ENCODE peak calls at places on chromosomes 3 and 15, in seven cellular contexts. I is CD4-positive, CD25-positive, alpha-beta regulatory T cell; F is IMR-90; M is aorta; J is left ventricle myocardium inferior; P is dorsolateral prefrontal cortex; E is mucosa of descending colon. Y is an unnamed sample.

GRCh38 chr15:89408512-89409183 is 74.0 kb upstream of the POLG start:
- DNase-seq in I (no peak), F (peak; percentile 6), M (no peak), J (no peak), P (no peak), E (no peak), Y (peak; percentile 10)

GRCh38 chr3:43105224-43105596 is 669 bp downstream of the POMGNT2 start:
- DNase-seq in I (no peak), F (no peak), M (no peak), J (no peak), P (no peak), E (peak; percentile 43), Y (no peak)

GRCh38 chr15:94792166-94792565 is 560.8 kb downstream of the MCTP2 start:
- DNase-seq in I (no peak), F (peak; percentile 79), M (no peak), J (no peak), P (no peak), E (no peak), Y (no peak)

GRCh38 chr3:77381426-77381825 is 341.5 kb downstream of the ROBO2 start:
- DNase-seq in I (no peak), F (no peak), M (no peak), J (no peak), P (no peak), E (no peak), Y (no peak)

GRCh38 chr3:48238506-48239085 is 2.3 kb upstream of the ZNF589 start:
- DNase-seq in I (no peak), F (no peak), M (no peak), J (no peak), P (no peak), E (no peak), Y (no peak)

GRCh38 chr3:55524565-55525244 is 37.6 kb upstream of the WNT5A start:
- DNase-seq in I (no peak), F (peak; percentile 58), M (no peak), J (no peak), P (no peak), E (no peak), Y (peak; percentile 46)

GRCh38 chr15:64892850-64893403 is 18.8 kb upstream of the ANKDD1A start:
- DNase-seq in I (no peak), F (no peak), M (peak; percentile 49), J (peak; percentile 11), P (no peak), E (no peak), Y (no peak)

GRCh38 chr3:69200384-69201068 is 78.1 kb upstream of the LMOD3 start:
- DNase-seq in I (no peak), F (peak; percentile 19), M (no peak), J (no peak), P (no peak), E (peak; percentile 45), Y (peak; percentile 65)

GRCh38 chr15:80804970-80805495 is 25.9 kb downstream of the CEMIP start:
- DNase-seq in I (no peak), F (no peak), M (no peak), J (no peak), P (no peak), E (no peak), Y (no peak)

GRCh38 chr15:82106671-82107070 is 60.9 kb upstream of the MEX3B start:
- DNase-seq in I (no peak), F (no peak), M (no peak), J (no peak), P (no peak), E (no peak), Y (no peak)

GRCh38 chr3:125035217-125035616 is 20.6 kb downstream of the HEG1 start:
- DNase-seq in I (no peak), F (no peak), M (no peak), J (no peak), P (no peak), E (no peak), Y (no peak)

GRCh38 chr3:153072382-153072781 is 89.6 kb upstream of the RAP2B start:
- DNase-seq in I (no peak), F (no peak), M (no peak), J (no peak), P (no peak), E (no peak), Y (no peak)

GRCh38 chr15:57541805-57542504 is 49.7 kb upstream of the MYZAP start:
- DNase-seq in I (no peak), F (peak; percentile 75), M (peak; percentile 80), J (peak; percentile 61), P (peak; percentile 77), E (peak; percentile 83), Y (peak; percentile 86)

GRCh38 chr15:72797338-72797689 is 13.8 kb upstream of the ADPGK start:
- DNase-seq in I (no peak), F (no peak), M (no peak), J (no peak), P (no peak), E (no peak), Y (no peak)

GRCh38 chr3:13621381-13622221 is 72.7 kb downstream of the FBLN2 start:
- DNase-seq in I (no peak), F (no peak), M (peak; percentile 47), J (no peak), P (no peak), E (no peak), Y (no peak)

GRCh38 chr3:171123913-171124312 is 97.4 kb upstream of the SLC2A2 start:
- DNase-seq in I (no peak), F (peak; percentile 24), M (no peak), J (no peak), P (no peak), E (no peak), Y (peak; percentile 57)

GRCh38 chr3:98038241-98038640 is 3.1 kb upstream of the GABRR3 start:
- DNase-seq in I (no peak), F (no peak), M (no peak), J (no peak), P (no peak), E (no peak), Y (peak; percentile 13)

GRCh38 chr3:194312186-194312742 is 38.9 kb downstream of the CPN2 start:
- DNase-seq in I (no peak), F (no peak), M (no peak), J (no peak), P (no peak), E (no peak), Y (no peak)

GRCh38 chr15:47673343-47673761 is 44.0 kb upstream of the SEMA6D start:
- DNase-seq in I (no peak), F (no peak), M (peak; percentile 51), J (no peak), P (no peak), E (no peak), Y (peak; percentile 58)

GRCh38 chr3:152203677-152204076 is 65.1 kb upstream of the MBNL1 start:
- DNase-seq in I (no peak), F (peak; percentile 28), M (no peak), J (no peak), P (no peak), E (no peak), Y (peak; percentile 20)

DNA sequence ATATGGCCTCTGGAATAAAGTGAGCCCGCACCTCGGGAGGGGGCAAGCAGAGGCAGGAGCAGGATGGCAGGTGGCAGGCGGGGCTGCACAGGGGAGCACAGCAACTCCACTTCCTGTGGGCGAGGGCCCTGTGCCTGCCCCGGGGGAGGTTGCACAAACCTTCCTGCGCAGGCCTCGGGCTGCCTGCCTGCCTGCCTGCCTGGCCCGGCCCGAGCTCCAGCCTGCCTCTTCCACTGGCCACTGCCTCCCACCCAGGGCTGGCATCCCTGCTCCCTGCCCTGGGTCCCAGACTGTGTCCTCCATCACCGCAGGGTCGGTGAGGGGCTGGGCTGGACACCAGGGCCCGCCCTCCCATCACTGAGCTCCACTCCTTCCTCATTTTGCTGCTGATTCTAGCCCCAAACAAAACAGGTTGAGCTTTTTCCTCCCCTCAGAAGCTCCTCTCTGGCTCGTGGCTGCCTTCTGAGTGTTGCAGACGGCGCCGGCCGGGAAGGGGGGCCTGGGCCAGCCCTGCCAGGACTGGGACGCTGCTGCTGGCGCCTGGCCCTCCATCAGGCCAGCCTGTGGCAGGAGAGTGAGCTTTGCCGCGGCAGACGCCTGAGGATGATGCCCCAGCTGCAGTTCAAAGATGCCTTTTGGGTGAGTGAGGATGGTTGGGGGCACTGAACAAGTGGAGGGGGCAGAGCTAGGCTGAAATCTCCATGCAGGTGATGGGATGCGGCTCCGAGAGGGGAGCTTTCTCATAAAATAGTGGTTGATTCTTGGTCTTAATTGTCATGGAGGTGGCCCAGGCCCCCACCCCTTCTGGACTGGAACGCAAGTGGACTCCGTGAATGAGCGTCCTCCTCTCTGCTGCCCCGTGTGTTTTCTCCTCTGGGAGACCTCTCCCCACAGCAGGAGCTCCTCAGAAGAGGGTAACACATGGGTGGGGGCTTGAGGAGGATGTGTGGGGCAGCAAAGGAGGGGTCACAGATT is at the start of gene PSTPIP1:
- DNase-seq in I (peak; percentile 46), F (no peak), M (peak; percentile 80), J (peak; percentile 37), P (peak; percentile 63), E (peak; percentile 58), Y (no peak)
- H3K4me3 ChIP-seq in I (peak within 1 kb of the TSS; percentile 94), F (no peak within 1 kb of the TSS), M (no peak within 1 kb of the TSS), J (peak within 1 kb of the TSS; percentile 44), P (peak within 1 kb of the TSS; percentile 32), E (no peak within 1 kb of the TSS), Y (no peak within 1 kb of the TSS)

DNA sequence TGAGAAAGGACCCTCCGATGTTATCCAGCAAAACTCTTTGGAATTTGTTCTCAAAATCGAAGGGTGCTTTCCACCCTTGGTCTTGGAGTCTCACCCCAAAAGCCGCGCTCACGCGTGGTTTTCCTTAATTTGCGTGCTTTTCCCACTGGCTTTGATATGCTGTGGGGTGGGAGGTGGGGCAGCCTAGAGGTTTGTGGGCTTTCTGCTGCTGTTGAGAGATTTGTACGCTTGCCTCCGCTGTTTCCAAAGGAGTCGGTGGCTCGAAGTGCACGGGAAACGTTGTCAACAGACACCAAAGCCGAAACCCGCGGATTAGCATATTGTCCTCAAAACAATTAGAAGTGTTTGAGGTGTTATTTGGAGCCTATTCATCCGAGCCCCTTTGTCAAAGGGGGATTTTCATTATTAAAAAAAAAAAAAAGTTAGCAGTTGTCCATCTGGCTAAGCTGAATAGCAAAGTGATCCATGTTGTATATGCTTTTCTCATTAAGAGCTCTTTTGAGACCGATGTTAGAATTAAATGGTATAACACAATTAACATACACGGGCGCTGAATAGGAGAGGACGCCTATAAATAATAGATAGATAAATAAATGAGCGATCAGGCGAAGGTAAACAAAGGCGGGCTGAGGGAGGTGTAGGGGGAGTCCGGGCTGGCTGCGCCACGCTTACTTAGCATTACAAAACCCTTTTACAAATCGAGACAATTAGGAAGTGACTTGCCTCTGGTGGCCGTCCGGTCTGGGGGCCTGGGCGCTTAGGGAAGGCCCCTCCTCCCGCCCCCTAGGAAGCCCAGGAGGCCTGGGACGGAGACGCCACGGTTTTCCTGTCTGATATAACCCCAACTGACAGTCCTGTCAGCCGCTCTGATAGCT is 3.3 kb downstream of the SOX14 start:
- DNase-seq in I (no peak), F (no peak), M (no peak), J (no peak), P (no peak), E (no peak), Y (no peak)
- H3K4me3 ChIP-seq in I (no peak overlapping the region), F (no peak overlapping the region), M (peak overlapping the region; percentile 34), J (peak overlapping the region; percentile 57), P (peak overlapping the region; percentile 50), E (no peak overlapping the region), Y (peak overlapping the region; percentile 37)

GRCh38 chr15:68565701-68566100 is 13.1 kb upstream of the CORO2B start:
- DNase-seq in I (no peak), F (no peak), M (no peak), J (no peak), P (no peak), E (no peak), Y (no peak)
- H3K4me3 ChIP-seq in I (no peak overlapping the region), F (no peak overlapping the region), M (no peak overlapping the region), J (no peak overlapping the region), P (no peak overlapping the region), E (no peak overlapping the region), Y (no peak overlapping the region)

DNA sequence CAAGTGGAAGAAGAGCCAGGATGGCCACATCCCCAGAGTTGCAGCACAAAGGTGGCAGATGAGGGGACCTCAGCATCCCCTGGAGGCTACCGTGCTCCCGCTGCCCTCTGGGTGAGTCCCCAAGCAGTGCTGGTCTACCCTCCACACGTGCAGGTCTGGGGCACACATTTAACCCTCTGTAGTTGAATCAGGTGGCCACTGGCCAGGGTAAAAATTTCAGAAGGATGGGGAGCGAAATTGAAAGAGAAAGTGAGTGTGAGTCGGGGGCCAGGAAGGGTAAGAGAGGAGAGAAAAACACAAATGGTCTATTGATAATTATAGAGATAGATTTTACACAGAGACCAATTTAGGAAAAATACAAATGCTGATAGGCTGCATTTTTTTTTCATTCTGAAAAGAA is 139.5 kb upstream of the EIF1B start:
- DNase-seq in I (no peak), F (no peak), M (no peak), J (no peak), P (no peak), E (no peak), Y (no peak)
- H3K4me3 ChIP-seq in I (no peak overlapping the region), F (no peak overlapping the region), M (no peak overlapping the region), J (no peak overlapping the region), P (no peak overlapping the region), E (no peak overlapping the region), Y (no peak overlapping the region)